ENCODE peak calls at places on chromosomes 16 and 17, in four cellular contexts. One of them, this sample, is unnamed.

GRCh38 chr17:47257651-47258339 is 4.2 kb downstream of the ITGB3 start:
- DNase-seq in hippocampal formation: no peak
- DNase-seq in HuH-7.5: no peak
- DNase-seq in AG08396: peak
- DNase-seq in this sample: no peak

GRCh38 chr16:4646773-4647660 is 22.4 kb downstream of the MGRN1 start:
- DNase-seq in AG08396: no peak
- DNase-seq in HuH-7.5: no peak
- DNase-seq in hippocampal formation: no peak
- DNase-seq in this sample: no peak

GRCh38 chr17:72406501-72406900 is 285.7 kb downstream of the SOX9 start:
- DNase-seq in AG08396: no peak
- DNase-seq in hippocampal formation: no peak
- DNase-seq in HuH-7.5: no peak
- DNase-seq in this sample: no peak

GRCh38 chr17:29930399-29931010 is 477 bp upstream of the SSH2 start:
- DNase-seq in AG08396: peak
- DNase-seq in hippocampal formation: peak
- DNase-seq in HuH-7.5: no peak
- DNase-seq in this sample: peak

GRCh38 chr17:49029841-49030240 is 32.7 kb downstream of the IGF2BP1 start:
- DNase-seq in hippocampal formation: no peak
- DNase-seq in AG08396: no peak
- DNase-seq in HuH-7.5: no peak
- DNase-seq in this sample: no peak

GRCh38 chr17:57341611-57342010 is 85.3 kb downstream of the MSI2 start:
- DNase-seq in AG08396: no peak
- DNase-seq in hippocampal formation: no peak
- DNase-seq in HuH-7.5: no peak
- DNase-seq in this sample: no peak

GRCh38 chr16:89936981-89937380 is 11.6 kb upstream of the DEF8 start:
- DNase-seq in HuH-7.5: no peak
- DNase-seq in hippocampal formation: no peak
- DNase-seq in AG08396: no peak
- DNase-seq in this sample: no peak

GRCh38 chr17:74742153-74742515 is 5.1 kb downstream of the RAB37 start:
- DNase-seq in HuH-7.5: no peak
- DNase-seq in AG08396: peak
- DNase-seq in hippocampal formation: no peak
- DNase-seq in this sample: no peak

GRCh38 chr17:57982452-57983170 is 5.4 kb downstream of the VEZF1 start:
- DNase-seq in HuH-7.5: no peak
- DNase-seq in AG08396: no peak
- DNase-seq in hippocampal formation: no peak
- DNase-seq in this sample: no peak

GRCh38 chr17:58317421-58318064 is 11.1 kb downstream of the TSPOAP1 start:
- DNase-seq in AG08396: peak
- DNase-seq in HuH-7.5: peak
- DNase-seq in hippocampal formation: no peak
- DNase-seq in this sample: peak

GRCh38 chr16:60137891-60138290 is 1403.8 kb upstream of the GOT2 start:
- DNase-seq in HuH-7.5: no peak
- DNase-seq in AG08396: no peak
- DNase-seq in hippocampal formation: no peak
- DNase-seq in this sample: no peak

GRCh38 chr17:2965621-2966275 is 97.7 kb downstream of the OR1D5 start:
- DNase-seq in AG08396: no peak
- DNase-seq in HuH-7.5: peak
- DNase-seq in hippocampal formation: no peak
- DNase-seq in this sample: no peak

GRCh38 chr16:64751906-64752305 is 370.0 kb downstream of the CDH11 start:
- DNase-seq in hippocampal formation: no peak
- DNase-seq in AG08396: peak
- DNase-seq in HuH-7.5: no peak
- DNase-seq in this sample: no peak

GRCh38 chr17:4150106-4150505 is 7.1 kb downstream of the CYB5D2 start:
- DNase-seq in AG08396: no peak
- DNase-seq in hippocampal formation: no peak
- DNase-seq in HuH-7.5: no peak
- DNase-seq in this sample: no peak

GRCh38 chr17:50042211-50042610 is 13.7 kb upstream of the ITGA3 start:
- DNase-seq in AG08396: no peak
- DNase-seq in HuH-7.5: no peak
- DNase-seq in hippocampal formation: no peak
- DNase-seq in this sample: no peak

GRCh38 chr17:31811021-31811565 is 48.0 kb downstream of the COPRS start:
- DNase-seq in AG08396: no peak
- DNase-seq in hippocampal formation: no peak
- DNase-seq in HuH-7.5: no peak
- DNase-seq in this sample: no peak

GRCh38 chr16:30747331-30747730 is 894 bp upstream of the PHKG2 start:
- DNase-seq in hippocampal formation: no peak
- DNase-seq in AG08396: peak
- DNase-seq in HuH-7.5: no peak
- DNase-seq in this sample: no peak

GRCh38 chr17:41406205-41406604 is 8.8 kb upstream of the KRT31 start:
- DNase-seq in hippocampal formation: no peak
- DNase-seq in AG08396: no peak
- DNase-seq in HuH-7.5: no peak
- DNase-seq in this sample: no peak